ENCODE peak calls at places on chromosome 7, in ten cellular contexts. V is HCT116, F is endothelial cell of umbilical vein, O is AG09309, Y is colonic mucosa, K is cardiac muscle cell, Z is AG09319, D is GM10248, U is lower leg skin, I is HFFc6. Q is an unnamed sample.

GRCh38 chr7:140506788-140507464 is 27.6 kb upstream of the MKRN1 start:
- DNase-seq in V (no peak), F (no peak), O (peak), Y (no peak), K (peak), Z (no peak), D (no peak), U (no peak), I (peak), Q (no peak)

GRCh38 chr7:17444673-17445072 is 146.2 kb downstream of the AHR start:
- DNase-seq in V (peak), F (peak), O (no peak), Y (no peak), K (peak), Z (no peak), D (no peak), U (no peak), I (no peak), Q (no peak)

GRCh38 chr7:1225462-1226154 is 7.1 kb upstream of the UNCX start:
- DNase-seq in V (no peak), F (no peak), O (no peak), Y (peak), K (peak), Z (no peak), D (peak), U (no peak), I (no peak), Q (peak)

GRCh38 chr7:2947381-2947780 is 96.3 kb downstream of the CARD11 start:
- DNase-seq in V (no peak), F (no peak), O (no peak), Y (no peak), K (no peak), Z (no peak), D (no peak), U (peak), I (no peak), Q (no peak)

GRCh38 chr7:107039199-107039900 is 5.2 kb upstream of the PRKAR2B start:
- DNase-seq in V (no peak), F (peak), O (no peak), Y (no peak), K (no peak), Z (no peak), D (no peak), U (no peak), I (no peak), Q (no peak)

GRCh38 chr7:47503283-47503682 is 78.6 kb downstream of the TNS3 start:
- DNase-seq in V (no peak), F (no peak), O (no peak), Y (no peak), K (peak), Z (peak), D (no peak), U (no peak), I (peak), Q (no peak)

GRCh38 chr7:101179117-101179779 is 845 bp downstream of the NAT16 start:
- DNase-seq in V (no peak), F (no peak), O (no peak), Y (no peak), K (no peak), Z (no peak), D (no peak), U (no peak), I (no peak), Q (no peak)

GRCh38 chr7:42689626-42690025 is 222.2 kb downstream of the C7orf25 start:
- DNase-seq in V (no peak), F (no peak), O (no peak), Y (no peak), K (no peak), Z (no peak), D (no peak), U (no peak), I (no peak), Q (no peak)

GRCh38 chr7:85602196-85602595 is 415.3 kb upstream of the SEMA3D start:
- DNase-seq in V (no peak), F (peak), O (no peak), Y (no peak), K (peak), Z (no peak), D (no peak), U (no peak), I (no peak), Q (no peak)

GRCh38 chr7:99028261-99028971 is 115.5 kb downstream of the SMURF1 start:
- DNase-seq in V (no peak), F (no peak), O (no peak), Y (no peak), K (no peak), Z (no peak), D (no peak), U (peak), I (no peak), Q (no peak)

GRCh38 chr7:54904130-54904529 is 114.7 kb upstream of the EGFR start:
- DNase-seq in V (no peak), F (no peak), O (peak), Y (no peak), K (peak), Z (peak), D (no peak), U (no peak), I (peak), Q (no peak)

GRCh38 chr7:732094-732541 is 5.0 kb upstream of the PRKAR1B start:
- DNase-seq in V (peak), F (peak), O (no peak), Y (peak), K (no peak), Z (no peak), D (no peak), U (no peak), I (no peak), Q (no peak)

GRCh38 chr7:99621271-99621670 is 4.5 kb downstream of the ZSCAN25 start:
- DNase-seq in V (no peak), F (no peak), O (no peak), Y (no peak), K (no peak), Z (no peak), D (no peak), U (peak), I (no peak), Q (no peak)

GRCh38 chr7:130366561-130366960 is 13.7 kb upstream of the CPA1 start:
- DNase-seq in V (no peak), F (no peak), O (no peak), Y (no peak), K (no peak), Z (no peak), D (no peak), U (no peak), I (no peak), Q (no peak)

GRCh38 chr7:132386249-132386681 is 190.0 kb downstream of the PLXNA4 start:
- DNase-seq in V (no peak), F (peak), O (no peak), Y (peak), K (peak), Z (no peak), D (no peak), U (no peak), I (no peak), Q (no peak)

GRCh38 chr7:17054206-17054605 is 172.4 kb upstream of the AGR3 start:
- DNase-seq in V (no peak), F (no peak), O (no peak), Y (no peak), K (no peak), Z (no peak), D (no peak), U (no peak), I (no peak), Q (no peak)

GRCh38 chr7:5492249-5493020 is 68.8 kb upstream of the TNRC18 start:
- DNase-seq in V (no peak), F (no peak), O (no peak), Y (no peak), K (no peak), Z (no peak), D (no peak), U (no peak), I (no peak), Q (no peak)

GRCh38 chr7:70356975-70357374 is 758.7 kb downstream of the AUTS2 start:
- DNase-seq in V (no peak), F (no peak), O (no peak), Y (no peak), K (no peak), Z (no peak), D (no peak), U (no peak), I (no peak), Q (no peak)

GRCh38 chr7:1704326-1705241 is 34.5 kb downstream of the ELFN1 start:
- DNase-seq in V (no peak), F (no peak), O (no peak), Y (no peak), K (no peak), Z (no peak), D (no peak), U (peak), I (no peak), Q (no peak)

GRCh38 chr7:44182827-44183226 is 6.4 kb downstream of the GCK start:
- DNase-seq in V (no peak), F (no peak), O (no peak), Y (no peak), K (no peak), Z (no peak), D (no peak), U (peak), I (no peak), Q (no peak)

GRCh38 chr7:12638851-12639467 is 48.5 kb upstream of the ARL4A start:
- DNase-seq in V (peak), F (peak), O (peak), Y (no peak), K (peak), Z (no peak), D (peak), U (no peak), I (peak), Q (peak)

GRCh38 chr7:99525713-99526440 is 21.4 kb downstream of the ZKSCAN5 start:
- DNase-seq in V (peak), F (no peak), O (no peak), Y (no peak), K (no peak), Z (no peak), D (no peak), U (peak), I (no peak), Q (no peak)

GRCh38 chr7:22586101-22586805 is 86.3 kb upstream of the STEAP1B start:
- DNase-seq in V (no peak), F (peak), O (no peak), Y (no peak), K (no peak), Z (no peak), D (no peak), U (no peak), I (no peak), Q (no peak)

GRCh38 chr7:223118-223800 is 30.9 kb downstream of the FAM20C start:
- DNase-seq in V (no peak), F (no peak), O (no peak), Y (no peak), K (no peak), Z (no peak), D (no peak), U (no peak), I (no peak), Q (no peak)

GRCh38 chr7:125670926-125671572 is 741.4 kb upstream of the POT1 start:
- DNase-seq in V (peak), F (peak), O (no peak), Y (no peak), K (peak), Z (no peak), D (peak), U (no peak), I (no peak), Q (no peak)

GRCh38 chr7:91079491-91079890 is 184.7 kb upstream of the FZD1 start:
- DNase-seq in V (no peak), F (no peak), O (no peak), Y (no peak), K (peak), Z (no peak), D (no peak), U (no peak), I (peak), Q (no peak)
- TF ChIP-seq CTCF in V (no peak), F (no peak), O (no peak), Y (no peak), K (no peak), Z (no peak), D (no peak), U (no peak), I (no peak), Q (no peak)

GRCh38 chr7:71933426-71933825 is 478.7 kb downstream of the CALN1 start:
- DNase-seq in V (no peak), F (no peak), O (no peak), Y (no peak), K (no peak), Z (no peak), D (no peak), U (no peak), I (no peak), Q (no peak)
- TF ChIP-seq CTCF in V (no peak), F (no peak), O (no peak), Y (no peak), K (no peak), Z (no peak), D (no peak), U (no peak), I (no peak), Q (no peak)

GRCh38 chr7:134443396-134444070 is 15.4 kb downstream of the AKR1B1 start:
- DNase-seq in V (no peak), F (no peak), O (no peak), Y (no peak), K (no peak), Z (no peak), D (no peak), U (no peak), I (no peak), Q (no peak)

GRCh38 chr7:134444961-134445315 is 14.0 kb downstream of the AKR1B1 start:
- DNase-seq in V (no peak), F (no peak), O (no peak), Y (no peak), K (no peak), Z (no peak), D (no peak), U (no peak), I (no peak), Q (no peak)

GRCh38 chr7:134442441-134443220 is 16.3 kb downstream of the AKR1B1 start:
- DNase-seq in V (no peak), F (no peak), O (no peak), Y (no peak), K (no peak), Z (no peak), D (no peak), U (no peak), I (no peak), Q (no peak)

GRCh38 chr7:134446446-134446845 is 12.5 kb downstream of the AKR1B1 start:
- DNase-seq in V (no peak), F (no peak), O (no peak), Y (no peak), K (no peak), Z (no peak), D (no peak), U (no peak), I (no peak), Q (no peak)

GRCh38 chr7:134444198-134444960 is 14.5 kb downstream of the AKR1B1 start:
- DNase-seq in V (no peak), F (no peak), O (no peak), Y (no peak), K (no peak), Z (no peak), D (no peak), U (no peak), I (no peak), Q (no peak)
- TF ChIP-seq CTCF in V (peak), F (no peak), O (no peak), Y (no peak), K (no peak), Z (no peak), D (no peak), U (no peak), I (peak), Q (no peak)

GRCh38 chr7:67413670-67414069 is 417.0 kb downstream of the TYW1 start:
- DNase-seq in V (no peak), F (no peak), O (no peak), Y (no peak), K (no peak), Z (no peak), D (no peak), U (no peak), I (no peak), Q (no peak)

DNA sequence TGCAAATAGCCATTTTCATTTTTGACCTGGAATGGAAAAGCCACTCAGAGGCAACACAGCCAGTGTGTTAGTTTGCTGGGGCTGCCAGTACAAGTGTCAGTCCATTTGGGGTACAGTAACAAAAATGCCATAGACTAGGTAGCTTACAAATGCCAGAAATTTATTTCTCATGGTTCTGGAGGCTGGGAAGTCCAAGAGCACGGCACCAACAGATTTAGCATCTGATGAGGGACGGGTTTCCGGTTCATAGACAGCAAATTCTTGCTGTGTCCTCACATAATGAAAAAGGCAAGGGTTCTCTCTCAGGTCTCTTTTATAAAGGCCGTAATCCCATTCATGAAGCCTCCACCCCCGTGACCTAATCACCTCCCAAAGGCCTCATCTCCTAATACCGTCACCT is 418.2 kb downstream of the TYW1 start:
- DNase-seq in V (no peak), F (no peak), O (no peak), Y (no peak), K (no peak), Z (no peak), D (no peak), U (no peak), I (no peak), Q (no peak)
- TF ChIP-seq CTCF in V (no peak), F (no peak), O (no peak), Y (no peak), K (no peak), Z (no peak), D (no peak), U (no peak), I (no peak), Q (no peak)

DNA sequence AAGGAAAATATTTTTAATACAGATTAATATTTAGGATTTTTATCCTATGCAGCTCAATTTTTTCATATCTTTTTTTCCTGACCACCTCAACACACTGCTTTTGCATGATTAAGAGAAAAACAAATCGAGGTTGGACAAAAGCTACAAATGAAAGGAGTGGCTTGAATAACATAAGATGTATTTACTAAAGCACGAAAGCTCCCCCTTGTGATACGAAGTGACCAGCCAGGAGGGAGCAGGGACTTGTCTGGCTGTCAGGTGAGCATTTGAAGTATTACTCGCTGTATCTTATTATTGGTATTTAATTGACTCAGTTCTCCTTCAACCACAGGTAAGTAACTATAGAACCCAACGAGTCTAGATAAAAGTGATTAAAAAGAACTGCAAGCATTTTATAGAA is 265.2 kb upstream of the PHF14 start:
- DNase-seq in V (peak), F (no peak), O (no peak), Y (no peak), K (no peak), Z (no peak), D (no peak), U (no peak), I (no peak), Q (no peak)
- TF ChIP-seq CTCF in V (no peak), F (no peak), O (no peak), Y (no peak), K (no peak), Z (no peak), D (peak), U (no peak), I (no peak), Q (peak)

GRCh38 chr7:6553460-6554044 is 2.3 kb upstream of the GRID2IP start:
- DNase-seq in V (no peak), F (no peak), O (no peak), Y (no peak), K (no peak), Z (no peak), D (no peak), U (no peak), I (no peak), Q (no peak)

GRCh38 chr7:6554848-6555247 is 3.6 kb upstream of the GRID2IP start:
- DNase-seq in V (no peak), F (no peak), O (no peak), Y (no peak), K (no peak), Z (no peak), D (no peak), U (no peak), I (no peak), Q (no peak)

GRCh38 chr7:6558837-6559236 is 7.6 kb upstream of the GRID2IP start:
- DNase-seq in V (peak), F (no peak), O (peak), Y (peak), K (peak), Z (no peak), D (peak), U (no peak), I (peak), Q (peak)

GRCh38 chr7:6559896-6560295 is 8.6 kb upstream of the GRID2IP start:
- DNase-seq in V (no peak), F (no peak), O (no peak), Y (no peak), K (no peak), Z (no peak), D (no peak), U (no peak), I (no peak), Q (no peak)

GRCh38 chr7:6556196-6556595 is 4.9 kb upstream of the GRID2IP start:
- DNase-seq in V (no peak), F (no peak), O (no peak), Y (no peak), K (no peak), Z (no peak), D (no peak), U (no peak), I (no peak), Q (no peak)
- TF ChIP-seq CTCF in V (peak), F (no peak), O (no peak), Y (peak), K (no peak), Z (no peak), D (no peak), U (no peak), I (peak), Q (peak)